ENCODE peak calls at places on chromosomes 6 and 20, in seven cellular contexts. One of them, this sample, is unnamed.

GRCh38 chr6:13030421-13030820 is 297.9 kb downstream of the TBC1D7 start:
- DNase-seq in NCI-H1105 treated with DMSO at 0.1 percent for 48 hours: no peak
- DNase-seq in ACHN: no peak
- DNase-seq in uterus: no peak
- DNase-seq in lung microvascular endothelial cell: no peak
- DNase-seq in BJ: peak
- DNase-seq in activated gamma-delta T cell treated with Interleukin-2 at 50 U/mL for 16 hours: no peak
- DNase-seq in this sample: no peak

GRCh38 chr6:42197574-42198362 is 3.0 kb upstream of the GUCA1B start:
- DNase-seq in NCI-H1105 treated with DMSO at 0.1 percent for 48 hours: no peak
- DNase-seq in ACHN: no peak
- DNase-seq in uterus: peak
- DNase-seq in lung microvascular endothelial cell: peak
- DNase-seq in BJ: peak
- DNase-seq in activated gamma-delta T cell treated with Interleukin-2 at 50 U/mL for 16 hours: no peak
- DNase-seq in this sample: no peak

GRCh38 chr20:61907081-61907891 is 158.4 kb downstream of the TAF4 start:
- DNase-seq in NCI-H1105 treated with DMSO at 0.1 percent for 48 hours: no peak
- DNase-seq in ACHN: no peak
- DNase-seq in uterus: no peak
- DNase-seq in lung microvascular endothelial cell: no peak
- DNase-seq in BJ: no peak
- DNase-seq in activated gamma-delta T cell treated with Interleukin-2 at 50 U/mL for 16 hours: no peak
- DNase-seq in this sample: no peak

GRCh38 chr6:10951675-10952282 is 64.9 kb downstream of the SYCP2L start:
- DNase-seq in NCI-H1105 treated with DMSO at 0.1 percent for 48 hours: peak
- DNase-seq in ACHN: peak
- DNase-seq in uterus: no peak
- DNase-seq in lung microvascular endothelial cell: peak
- DNase-seq in BJ: peak
- DNase-seq in activated gamma-delta T cell treated with Interleukin-2 at 50 U/mL for 16 hours: no peak
- DNase-seq in this sample: no peak

GRCh38 chr6:47780510-47781356 is 1.1 kb upstream of the OPN5 start:
- DNase-seq in NCI-H1105 treated with DMSO at 0.1 percent for 48 hours: peak
- DNase-seq in ACHN: peak
- DNase-seq in uterus: no peak
- DNase-seq in lung microvascular endothelial cell: peak
- DNase-seq in BJ: peak
- DNase-seq in activated gamma-delta T cell treated with Interleukin-2 at 50 U/mL for 16 hours: peak
- DNase-seq in this sample: peak

GRCh38 chr6:166691199-166691598 is 64.1 kb upstream of the RPS6KA2 start:
- DNase-seq in NCI-H1105 treated with DMSO at 0.1 percent for 48 hours: no peak
- DNase-seq in ACHN: peak
- DNase-seq in uterus: peak
- DNase-seq in lung microvascular endothelial cell: peak
- DNase-seq in BJ: peak
- DNase-seq in activated gamma-delta T cell treated with Interleukin-2 at 50 U/mL for 16 hours: no peak
- DNase-seq in this sample: peak

GRCh38 chr6:37838209-37838921 is 18.8 kb downstream of the ZFAND3 start:
- DNase-seq in NCI-H1105 treated with DMSO at 0.1 percent for 48 hours: no peak
- DNase-seq in ACHN: no peak
- DNase-seq in uterus: no peak
- DNase-seq in lung microvascular endothelial cell: no peak
- DNase-seq in BJ: no peak
- DNase-seq in activated gamma-delta T cell treated with Interleukin-2 at 50 U/mL for 16 hours: no peak
- DNase-seq in this sample: no peak

GRCh38 chr20:4719190-4719589 is 2.5 kb upstream of the PRND start:
- DNase-seq in NCI-H1105 treated with DMSO at 0.1 percent for 48 hours: no peak
- DNase-seq in ACHN: no peak
- DNase-seq in uterus: no peak
- DNase-seq in lung microvascular endothelial cell: no peak
- DNase-seq in BJ: no peak
- DNase-seq in activated gamma-delta T cell treated with Interleukin-2 at 50 U/mL for 16 hours: no peak
- DNase-seq in this sample: no peak

GRCh38 chr6:156996265-156996664 is 219.1 kb downstream of the ARID1B start:
- DNase-seq in NCI-H1105 treated with DMSO at 0.1 percent for 48 hours: no peak
- DNase-seq in ACHN: no peak
- DNase-seq in uterus: no peak
- DNase-seq in lung microvascular endothelial cell: no peak
- DNase-seq in BJ: no peak
- DNase-seq in activated gamma-delta T cell treated with Interleukin-2 at 50 U/mL for 16 hours: no peak
- DNase-seq in this sample: no peak

GRCh38 chr6:43256670-43257664 is 13.7 kb downstream of the TTBK1 start:
- DNase-seq in NCI-H1105 treated with DMSO at 0.1 percent for 48 hours: no peak
- DNase-seq in ACHN: no peak
- DNase-seq in uterus: no peak
- DNase-seq in lung microvascular endothelial cell: no peak
- DNase-seq in BJ: no peak
- DNase-seq in activated gamma-delta T cell treated with Interleukin-2 at 50 U/mL for 16 hours: no peak
- DNase-seq in this sample: no peak

GRCh38 chr20:44501448-44501847 is 20.4 kb downstream of the SERINC3 start:
- DNase-seq in NCI-H1105 treated with DMSO at 0.1 percent for 48 hours: no peak
- DNase-seq in ACHN: no peak
- DNase-seq in uterus: no peak
- DNase-seq in lung microvascular endothelial cell: peak
- DNase-seq in BJ: peak
- DNase-seq in activated gamma-delta T cell treated with Interleukin-2 at 50 U/mL for 16 hours: no peak
- DNase-seq in this sample: no peak

GRCh38 chr6:168193816-168194701 is 115.0 kb upstream of the FRMD1 start:
- DNase-seq in NCI-H1105 treated with DMSO at 0.1 percent for 48 hours: no peak
- DNase-seq in ACHN: peak
- DNase-seq in uterus: peak
- DNase-seq in lung microvascular endothelial cell: no peak
- DNase-seq in BJ: no peak
- DNase-seq in activated gamma-delta T cell treated with Interleukin-2 at 50 U/mL for 16 hours: no peak
- DNase-seq in this sample: peak

GRCh38 chr6:26249959-26250805 is 114.8 kb upstream of the BTN3A2 start:
- DNase-seq in NCI-H1105 treated with DMSO at 0.1 percent for 48 hours: peak
- DNase-seq in ACHN: peak
- DNase-seq in uterus: peak
- DNase-seq in lung microvascular endothelial cell: peak
- DNase-seq in BJ: no peak
- DNase-seq in activated gamma-delta T cell treated with Interleukin-2 at 50 U/mL for 16 hours: peak
- DNase-seq in this sample: peak

GRCh38 chr6:118917550-118918321 is 17.2 kb downstream of the MCM9 start:
- DNase-seq in NCI-H1105 treated with DMSO at 0.1 percent for 48 hours: no peak
- DNase-seq in ACHN: peak
- DNase-seq in uterus: no peak
- DNase-seq in lung microvascular endothelial cell: no peak
- DNase-seq in BJ: no peak
- DNase-seq in activated gamma-delta T cell treated with Interleukin-2 at 50 U/mL for 16 hours: no peak
- DNase-seq in this sample: no peak

GRCh38 chr20:50064640-50065615 is 48.0 kb downstream of the UBE2V1 start:
- DNase-seq in NCI-H1105 treated with DMSO at 0.1 percent for 48 hours: no peak
- DNase-seq in ACHN: no peak
- DNase-seq in uterus: no peak
- DNase-seq in lung microvascular endothelial cell: no peak
- DNase-seq in BJ: no peak
- DNase-seq in activated gamma-delta T cell treated with Interleukin-2 at 50 U/mL for 16 hours: no peak
- DNase-seq in this sample: no peak

GRCh38 chr6:12557760-12558159 is 158.8 kb upstream of the PHACTR1 start:
- DNase-seq in NCI-H1105 treated with DMSO at 0.1 percent for 48 hours: no peak
- DNase-seq in ACHN: no peak
- DNase-seq in uterus: no peak
- DNase-seq in lung microvascular endothelial cell: peak
- DNase-seq in BJ: no peak
- DNase-seq in activated gamma-delta T cell treated with Interleukin-2 at 50 U/mL for 16 hours: no peak
- DNase-seq in this sample: no peak

GRCh38 chr20:10297684-10298240 is 79.1 kb downstream of the SNAP25 start:
- DNase-seq in NCI-H1105 treated with DMSO at 0.1 percent for 48 hours: no peak
- DNase-seq in ACHN: no peak
- DNase-seq in uterus: no peak
- DNase-seq in lung microvascular endothelial cell: peak
- DNase-seq in BJ: no peak
- DNase-seq in activated gamma-delta T cell treated with Interleukin-2 at 50 U/mL for 16 hours: no peak
- DNase-seq in this sample: no peak

GRCh38 chr6:121932071-121933009 is 467.1 kb upstream of the HSF2 start:
- DNase-seq in NCI-H1105 treated with DMSO at 0.1 percent for 48 hours: no peak
- DNase-seq in ACHN: no peak
- DNase-seq in uterus: peak
- DNase-seq in lung microvascular endothelial cell: peak
- DNase-seq in BJ: peak
- DNase-seq in activated gamma-delta T cell treated with Interleukin-2 at 50 U/mL for 16 hours: no peak
- DNase-seq in this sample: peak

GRCh38 chr20:41436679-41437078 is 70.1 kb upstream of the EMILIN3 start:
- DNase-seq in NCI-H1105 treated with DMSO at 0.1 percent for 48 hours: no peak
- DNase-seq in ACHN: peak
- DNase-seq in uterus: no peak
- DNase-seq in lung microvascular endothelial cell: no peak
- DNase-seq in BJ: no peak
- DNase-seq in activated gamma-delta T cell treated with Interleukin-2 at 50 U/mL for 16 hours: no peak
- DNase-seq in this sample: no peak

GRCh38 chr6:137980777-137981176 is 113.7 kb downstream of the TNFAIP3 start:
- DNase-seq in NCI-H1105 treated with DMSO at 0.1 percent for 48 hours: no peak
- DNase-seq in ACHN: no peak
- DNase-seq in uterus: no peak
- DNase-seq in lung microvascular endothelial cell: no peak
- DNase-seq in BJ: no peak
- DNase-seq in activated gamma-delta T cell treated with Interleukin-2 at 50 U/mL for 16 hours: no peak
- DNase-seq in this sample: peak

GRCh38 chr20:3808141-3808479 is 12.0 kb downstream of the CDC25B start:
- DNase-seq in NCI-H1105 treated with DMSO at 0.1 percent for 48 hours: peak
- DNase-seq in ACHN: peak
- DNase-seq in uterus: peak
- DNase-seq in lung microvascular endothelial cell: peak
- DNase-seq in BJ: peak
- DNase-seq in activated gamma-delta T cell treated with Interleukin-2 at 50 U/mL for 16 hours: no peak
- DNase-seq in this sample: peak